ENCODE peak calls at places on chromosomes 5 and 9, in seven cellular contexts. Q, X, E, Z, R, D and V are unnamed samples.

GRCh38 chr5:135373747-135374515 is 25.1 kb downstream of the MACROH2A1 start:
- DNase-seq in D (no peak), Q (no peak), E (no peak), R (no peak), Z (no peak), X (no peak), V (no peak)

GRCh38 chr5:11853140-11853539 is 51.1 kb downstream of the CTNND2 start:
- DNase-seq in Q (no peak), Z (no peak), R (no peak), E (no peak), X (no peak), D (no peak), V (no peak)

GRCh38 chr5:10619649-10620048 is 55.8 kb downstream of the ANKRD33B start:
- DNase-seq in R (no peak), D (no peak), Q (no peak), X (no peak), Z (no peak), E (no peak), V (no peak)

GRCh38 chr5:74517700-74518099 is 122.8 kb downstream of the ENC1 start:
- DNase-seq in E (no peak), R (no peak), X (no peak), Q (no peak), D (no peak), Z (peak), V (no peak)

GRCh38 chr5:158881076-158881880 is 218.4 kb downstream of the EBF1 start:
- DNase-seq in R (no peak), X (no peak), Q (no peak), E (no peak), Z (no peak), D (no peak), V (no peak)

GRCh38 chr9:137085918-137086530 is 761 bp upstream of the MAN1B1 start:
- DNase-seq in Q (peak), Z (peak), R (no peak), D (no peak), X (no peak), E (no peak), V (no peak)

GRCh38 chr5:78602400-78602799 is 46.2 kb downstream of the LHFPL2 start:
- DNase-seq in X (no peak), Z (no peak), R (no peak), E (no peak), D (no peak), Q (no peak), V (no peak)

GRCh38 chr9:105656131-105656921 is 5.9 kb upstream of the TAL2 start:
- DNase-seq in X (peak), Z (peak), Q (no peak), E (no peak), R (no peak), D (no peak), V (peak)

GRCh38 chr5:9170026-9170425 is 375.8 kb downstream of the SEMA5A start:
- DNase-seq in D (no peak), Z (no peak), R (no peak), Q (no peak), E (no peak), X (no peak), V (no peak)

GRCh38 chr9:18504707-18505106 is 30.8 kb downstream of the ADAMTSL1 start:
- DNase-seq in Q (no peak), X (no peak), R (no peak), Z (no peak), D (no peak), E (no peak), V (no peak)

GRCh38 chr9:137316012-137316981 is 14.2 kb upstream of the NRARP start:
- DNase-seq in R (no peak), Q (no peak), E (no peak), Z (peak), D (no peak), X (peak), V (no peak)

GRCh38 chr5:65100846-65101678 is 332.3 kb downstream of the CWC27 start:
- DNase-seq in R (peak), Q (no peak), D (peak), E (no peak), X (peak), Z (peak), V (no peak)

GRCh38 chr9:5122116-5122515 is 63.3 kb downstream of the INSL6 start:
- DNase-seq in Z (no peak), X (no peak), R (no peak), Q (no peak), D (no peak), E (no peak), V (no peak)

GRCh38 chr5:169637856-169638190 is 748 bp downstream of the DOCK2 start:
- DNase-seq in Z (no peak), D (no peak), Q (peak), E (no peak), X (no peak), R (no peak), V (no peak)

GRCh38 chr9:134593756-134594375 is 47.7 kb upstream of the COL5A1 start:
- DNase-seq in X (no peak), Z (no peak), Q (no peak), R (no peak), E (no peak), D (no peak), V (no peak)

GRCh38 chr5:92320446-92320845 is 937.3 kb upstream of the ARRDC3 start:
- DNase-seq in R (no peak), Q (no peak), E (no peak), D (no peak), X (no peak), Z (no peak), V (no peak)

GRCh38 chr5:37111426-37112382 is 137.5 kb downstream of the CPLANE1 start:
- DNase-seq in Z (no peak), E (no peak), D (no peak), R (no peak), Q (no peak), X (no peak), V (no peak)